ENCODE peak calls at places on chromosomes 2 and 18, in eight cellular contexts. One of them, this sample, is unnamed.

GRCh38 chr18:58862851-58863538 is 1.7 kb upstream of the ZNF532 start:
- DNase-seq in BE2C: peak; percentile 17
- DNase-seq in HTR-8/SVneo: no peak
- DNase-seq in DMS153: no peak
- DNase-seq in GDM1: no peak
- DNase-seq in body of pancreas: no peak
- DNase-seq in psoas muscle: peak; percentile 69
- DNase-seq in HCEC 1CT: peak; percentile 29
- DNase-seq in this sample: peak; percentile 44

GRCh38 chr2:288743-289361 is 961 bp upstream of the ALKAL2 start:
- DNase-seq in HCEC 1CT: no peak
- DNase-seq in psoas muscle: no peak
- DNase-seq in HTR-8/SVneo: no peak
- DNase-seq in GDM1: no peak
- DNase-seq in DMS153: no peak
- DNase-seq in BE2C: no peak
- DNase-seq in body of pancreas: peak; percentile 74
- DNase-seq in this sample: no peak

GRCh38 chr18:48693006-48693405 is 154.2 kb downstream of the CTIF start:
- DNase-seq in body of pancreas: no peak
- DNase-seq in HCEC 1CT: no peak
- DNase-seq in DMS153: no peak
- DNase-seq in HTR-8/SVneo: no peak
- DNase-seq in psoas muscle: no peak
- DNase-seq in BE2C: no peak
- DNase-seq in GDM1: no peak
- DNase-seq in this sample: no peak

GRCh38 chr2:201130524-201131186 is 14.7 kb downstream of the CFLAR start:
- DNase-seq in HCEC 1CT: peak; percentile 92
- DNase-seq in body of pancreas: no peak
- DNase-seq in BE2C: no peak
- DNase-seq in GDM1: peak; percentile 36
- DNase-seq in HTR-8/SVneo: no peak
- DNase-seq in psoas muscle: no peak
- DNase-seq in DMS153: no peak
- DNase-seq in this sample: no peak

GRCh38 chr2:96336873-96337272 is 1.3 kb downstream of the NCAPH start:
- DNase-seq in GDM1: no peak
- DNase-seq in body of pancreas: no peak
- DNase-seq in DMS153: no peak
- DNase-seq in HCEC 1CT: no peak
- DNase-seq in BE2C: no peak
- DNase-seq in HTR-8/SVneo: no peak
- DNase-seq in psoas muscle: no peak
- DNase-seq in this sample: no peak

GRCh38 chr2:180307096-180307495 is 300.0 kb upstream of the CWC22 start:
- DNase-seq in GDM1: no peak
- DNase-seq in body of pancreas: no peak
- DNase-seq in BE2C: no peak
- DNase-seq in psoas muscle: no peak
- DNase-seq in HCEC 1CT: no peak
- DNase-seq in DMS153: no peak
- DNase-seq in HTR-8/SVneo: no peak
- DNase-seq in this sample: no peak

GRCh38 chr2:238169708-238170251 is 11.0 kb downstream of the ERFE start:
- DNase-seq in GDM1: no peak
- DNase-seq in BE2C: no peak
- DNase-seq in HTR-8/SVneo: peak; percentile 30
- DNase-seq in body of pancreas: no peak
- DNase-seq in DMS153: no peak
- DNase-seq in psoas muscle: no peak
- DNase-seq in HCEC 1CT: peak; percentile 98
- DNase-seq in this sample: no peak

GRCh38 chr18:60024857-60025256 is 125.1 kb downstream of the PMAIP1 start:
- DNase-seq in body of pancreas: no peak
- DNase-seq in HTR-8/SVneo: no peak
- DNase-seq in HCEC 1CT: peak; percentile 53
- DNase-seq in GDM1: no peak
- DNase-seq in BE2C: no peak
- DNase-seq in psoas muscle: no peak
- DNase-seq in DMS153: no peak
- DNase-seq in this sample: no peak

GRCh38 chr2:51103205-51103604 is 71.3 kb upstream of the NRXN1 start:
- DNase-seq in HCEC 1CT: peak; percentile 61
- DNase-seq in DMS153: no peak
- DNase-seq in psoas muscle: no peak
- DNase-seq in body of pancreas: peak; percentile 2
- DNase-seq in GDM1: no peak
- DNase-seq in HTR-8/SVneo: peak; percentile 54
- DNase-seq in BE2C: no peak
- DNase-seq in this sample: no peak

GRCh38 chr18:34977787-34978532 is 63.3 kb upstream of the MAPRE2 start:
- DNase-seq in HTR-8/SVneo: no peak
- DNase-seq in BE2C: peak; percentile 29
- DNase-seq in DMS153: peak; percentile 23
- DNase-seq in GDM1: no peak
- DNase-seq in psoas muscle: peak; percentile 76
- DNase-seq in body of pancreas: peak; percentile 54
- DNase-seq in HCEC 1CT: peak; percentile 36
- DNase-seq in this sample: peak; percentile 57

GRCh38 chr2:232592687-232593407 is 40.6 kb upstream of the EFHD1 start:
- DNase-seq in BE2C: no peak
- DNase-seq in HTR-8/SVneo: no peak
- DNase-seq in GDM1: no peak
- DNase-seq in DMS153: peak; percentile 82
- DNase-seq in body of pancreas: no peak
- DNase-seq in HCEC 1CT: peak; percentile 72
- DNase-seq in psoas muscle: no peak
- DNase-seq in this sample: no peak

GRCh38 chr2:89763581-89764485 is 1072.4 kb downstream of the RPIA start:
- DNase-seq in HTR-8/SVneo: no peak
- DNase-seq in HCEC 1CT: no peak
- DNase-seq in GDM1: no peak
- DNase-seq in DMS153: no peak
- DNase-seq in psoas muscle: peak; percentile 47
- DNase-seq in body of pancreas: no peak
- DNase-seq in BE2C: peak; percentile 14
- DNase-seq in this sample: no peak

GRCh38 chr2:9262671-9263171 is 56.1 kb downstream of the ASAP2 start:
- DNase-seq in HTR-8/SVneo: no peak
- DNase-seq in DMS153: no peak
- DNase-seq in HCEC 1CT: no peak
- DNase-seq in GDM1: no peak
- DNase-seq in BE2C: peak; percentile 46
- DNase-seq in body of pancreas: no peak
- DNase-seq in psoas muscle: no peak
- DNase-seq in this sample: no peak

GRCh38 chr2:182077451-182078142 is 91.9 kb downstream of the PPP1R1C start:
- DNase-seq in HCEC 1CT: peak; percentile 92
- DNase-seq in GDM1: peak; percentile 34
- DNase-seq in BE2C: peak; percentile 34
- DNase-seq in HTR-8/SVneo: peak; percentile 41
- DNase-seq in body of pancreas: peak; percentile 73
- DNase-seq in psoas muscle: no peak
- DNase-seq in DMS153: peak; percentile 95
- DNase-seq in this sample: peak; percentile 85

GRCh38 chr18:46222093-46222492 is 117.9 kb downstream of the HAUS1 start:
- DNase-seq in DMS153: no peak
- DNase-seq in BE2C: peak; percentile 6
- DNase-seq in GDM1: no peak
- DNase-seq in body of pancreas: no peak
- DNase-seq in HTR-8/SVneo: no peak
- DNase-seq in HCEC 1CT: no peak
- DNase-seq in psoas muscle: no peak
- DNase-seq in this sample: no peak

GRCh38 chr2:238970553-238971081 is 122.7 kb downstream of the TWIST2 start:
- DNase-seq in body of pancreas: peak; percentile 52
- DNase-seq in HCEC 1CT: peak; percentile 47
- DNase-seq in HTR-8/SVneo: peak; percentile 83
- DNase-seq in psoas muscle: peak; percentile 78
- DNase-seq in GDM1: no peak
- DNase-seq in BE2C: peak; percentile 57
- DNase-seq in DMS153: peak; percentile 3
- DNase-seq in this sample: peak; percentile 27

GRCh38 chr2:202104286-202104870 is 31.3 kb downstream of the KIAA2012 start:
- DNase-seq in BE2C: peak; percentile 68
- DNase-seq in HCEC 1CT: peak; percentile 75
- DNase-seq in body of pancreas: peak; percentile 20
- DNase-seq in DMS153: no peak
- DNase-seq in psoas muscle: peak; percentile 57
- DNase-seq in GDM1: peak; percentile 51
- DNase-seq in HTR-8/SVneo: peak; percentile 45
- DNase-seq in this sample: peak; percentile 3